ENCODE peak calls at places on chromosomes 5 and 9, in six cellular contexts. F, Q, K, P, I and X are unnamed samples.

GRCh38 chr5:36638056-36638455 is 31.6 kb downstream of the SLC1A3 start:
- DNase-seq in P (no peak), Q (no peak), I (no peak), K (no peak), F (no peak), X (peak)

GRCh38 chr5:73638344-73639095 is 12.5 kb downstream of the ARHGEF28 start:
- DNase-seq in P (no peak), I (peak), F (no peak), Q (no peak), K (peak), X (peak)

GRCh38 chr9:36725777-36726356 is 153.2 kb downstream of the MELK start:
- DNase-seq in I (no peak), K (no peak), Q (no peak), F (peak), P (peak), X (no peak)

GRCh38 chr5:156402387-156402921 is 75.5 kb downstream of the SGCD start:
- DNase-seq in F (no peak), K (no peak), P (peak), I (peak), Q (peak), X (no peak)

GRCh38 chr9:122402403-122403268 is 31.8 kb downstream of the PTGS1 start:
- DNase-seq in I (peak), Q (no peak), F (no peak), P (no peak), K (peak), X (peak)

GRCh38 chr5:107806705-107807104 is 136.0 kb upstream of the EFNA5 start:
- DNase-seq in I (peak), P (no peak), K (peak), Q (no peak), F (no peak), X (peak)

GRCh38 chr5:66306105-66306843 is 162.2 kb downstream of the SREK1 start:
- DNase-seq in I (peak), P (peak), F (peak), K (peak), Q (peak), X (peak)

GRCh38 chr9:13001989-13002580 is 227.3 kb downstream of the LURAP1L start:
- DNase-seq in K (no peak), F (no peak), Q (no peak), I (no peak), P (no peak), X (peak)

GRCh38 chr5:112548246-112548982 is 129.3 kb upstream of the EPB41L4A start:
- DNase-seq in K (peak), P (no peak), Q (no peak), I (peak), F (no peak), X (no peak)

GRCh38 chr9:117325789-117326185 is 89.1 kb downstream of the ASTN2 start:
- DNase-seq in Q (no peak), F (no peak), K (no peak), I (no peak), P (no peak), X (no peak)

GRCh38 chr9:99426443-99426842 is 204.4 kb downstream of the SEC61B start:
- DNase-seq in Q (no peak), F (no peak), I (no peak), K (no peak), P (no peak), X (no peak)

GRCh38 chr9:93086445-93087224 is 9.4 kb upstream of the CARD19 start:
- DNase-seq in Q (no peak), K (no peak), P (no peak), I (no peak), F (no peak), X (no peak)

GRCh38 chr9:124934290-124934689 is 6.6 kb downstream of the GOLGA1 start:
- DNase-seq in F (no peak), Q (no peak), P (no peak), K (peak), I (peak), X (no peak)

GRCh38 chr9:68981825-68982224 is 32.1 kb downstream of the PRKACG start:
- DNase-seq in K (no peak), Q (no peak), I (peak), F (no peak), P (no peak), X (no peak)

DNA sequence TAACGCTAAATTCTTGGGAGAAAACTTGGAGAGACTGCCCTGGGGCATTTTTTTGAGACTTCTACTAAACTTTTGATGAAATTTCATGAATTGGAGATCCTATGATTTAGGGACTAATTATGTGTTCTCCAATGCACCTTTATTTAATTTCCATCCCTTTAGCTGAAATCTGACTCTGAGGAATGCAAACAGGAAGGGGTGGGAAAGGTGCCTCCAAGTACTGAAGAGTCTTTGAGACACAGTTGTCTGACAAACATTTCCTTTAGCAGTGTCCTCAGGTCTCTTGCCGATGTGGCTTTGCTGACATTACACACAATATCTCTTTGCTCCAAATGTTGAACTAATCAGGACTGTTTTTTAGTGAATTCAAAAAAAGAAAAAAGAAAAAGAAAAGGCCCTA is 76.9 kb downstream of the LIX1 start:
- DNase-seq in F (no peak), K (no peak), Q (no peak), P (no peak), I (no peak), X (no peak)
- H3K27ac ChIP-seq in F (no peak), K (no peak), Q (no peak), P (peak), I (no peak), X (no peak)

GRCh38 chr9:114249424-114250234 is 73.3 kb upstream of the ORM1 start:
- DNase-seq in F (no peak), I (no peak), K (no peak), Q (no peak), P (no peak), X (no peak)

GRCh38 chr9:114248274-114248673 is 74.6 kb upstream of the ORM1 start:
- DNase-seq in I (no peak), P (no peak), K (no peak), F (no peak), Q (no peak), X (no peak)

GRCh38 chr9:114250235-114250568 is 72.7 kb upstream of the ORM1 start:
- DNase-seq in P (no peak), F (no peak), K (peak), I (no peak), Q (no peak), X (no peak)

GRCh38 chr9:114250648-114251047 is 72.2 kb upstream of the ORM1 start:
- DNase-seq in K (no peak), Q (no peak), P (no peak), I (no peak), F (no peak), X (no peak)

DNA sequence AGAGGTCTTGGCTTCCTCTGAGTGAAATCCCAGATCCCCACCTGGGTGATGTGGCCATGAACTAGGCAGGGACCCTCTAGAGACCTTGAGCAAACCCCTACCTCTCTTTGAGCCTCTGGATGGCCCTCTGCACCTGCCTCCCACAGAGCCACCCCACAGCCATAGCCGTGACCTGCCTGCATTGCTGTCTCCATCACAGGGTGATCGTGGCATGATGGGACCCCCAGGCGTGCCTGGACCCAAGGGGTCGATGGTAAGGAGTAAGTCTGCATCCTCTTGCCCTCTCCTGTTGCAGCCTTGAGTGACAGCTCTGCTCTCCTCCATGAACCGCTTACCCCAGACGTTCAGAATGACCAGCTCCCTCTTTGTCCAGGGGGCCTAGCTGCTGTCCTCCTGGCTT is 70.5 kb upstream of the ORM1 start:
- DNase-seq in F (no peak), P (no peak), K (no peak), Q (no peak), I (no peak), X (no peak)
- H3K14ac ChIP-seq in F (no peak), P (no peak), K (no peak), Q (no peak), I (no peak), X (no peak)

GRCh38 chr9:83633260-83633659 is 10.3 kb downstream of the IDNK start:
- DNase-seq in I (no peak), P (no peak), K (no peak), Q (no peak), F (no peak), X (no peak)
- H3K27ac ChIP-seq in I (peak), P (no peak), K (no peak), Q (no peak), F (no peak), X (no peak)

DNA sequence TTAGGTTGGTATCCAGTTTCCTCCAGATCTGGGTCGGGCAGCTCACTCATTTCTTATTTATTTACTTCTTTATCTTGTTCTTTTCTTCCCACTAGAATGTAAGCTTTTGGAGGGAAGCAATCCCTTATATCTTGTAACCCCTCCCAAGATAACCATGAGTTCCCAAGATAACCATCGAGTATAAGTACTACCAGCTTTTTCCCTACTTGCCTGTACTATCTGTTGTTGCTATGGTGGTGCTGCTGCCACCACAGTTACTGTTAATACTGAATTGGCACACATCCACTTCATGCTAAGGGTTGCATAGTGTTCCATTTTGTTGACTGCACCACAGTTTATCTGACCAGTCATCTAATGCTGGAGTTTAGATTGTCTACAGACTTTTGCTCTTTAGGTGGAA is 19.9 kb downstream of the NUP214 start:
- DNase-seq in P (no peak), I (no peak), F (no peak), Q (no peak), K (no peak), X (no peak)
- H3K14ac ChIP-seq in P (no peak), I (no peak), F (no peak), Q (no peak), K (no peak), X (no peak)

GRCh38 chr9:137353223-137354152 is 51.4 kb upstream of the NRARP start:
- DNase-seq in Q (no peak), I (no peak), P (no peak), K (no peak), F (no peak), X (no peak)
- H3K27ac ChIP-seq in Q (no peak), I (no peak), P (no peak), K (no peak), F (no peak), X (no peak)

GRCh38 chr9:81078555-81078954 is 610.8 kb downstream of the TLE1 start:
- DNase-seq in F (no peak), I (no peak), Q (no peak), K (peak), P (no peak), X (no peak)

GRCh38 chr9:81082251-81082650 is 607.1 kb downstream of the TLE1 start:
- DNase-seq in Q (no peak), I (no peak), K (peak), P (no peak), F (no peak), X (no peak)

GRCh38 chr9:81083062-81083461 is 606.3 kb downstream of the TLE1 start:
- DNase-seq in P (peak), Q (peak), F (no peak), K (peak), I (peak), X (no peak)

GRCh38 chr9:81080185-81080584 is 609.2 kb downstream of the TLE1 start:
- DNase-seq in F (no peak), P (no peak), I (no peak), Q (no peak), K (no peak), X (peak)

GRCh38 chr9:81080900-81081299 is 608.4 kb downstream of the TLE1 start:
- DNase-seq in I (no peak), P (no peak), F (no peak), Q (no peak), K (no peak), X (no peak)
- H3K14ac ChIP-seq in I (no peak), P (no peak), F (no peak), Q (no peak), K (no peak), X (no peak)

GRCh38 chr5:51392689-51393199 is 9.5 kb downstream of the ISL1 start:
- DNase-seq in P (peak), K (no peak), F (no peak), I (no peak), Q (no peak), X (no peak)
- H3K27ac ChIP-seq in P (no peak), K (no peak), F (no peak), I (no peak), Q (no peak), X (peak)

GRCh38 chr9:135833864-135834263 is 73.5 kb downstream of the CAMSAP1 start:
- DNase-seq in P (no peak), I (no peak), Q (no peak), F (no peak), K (no peak), X (no peak)
- H3K14ac ChIP-seq in P (no peak), I (no peak), Q (no peak), F (no peak), K (no peak), X (no peak)